ENCODE peak calls at places on chromosome 4, in six cellular contexts. O is activated CD4-positive, alpha-beta T cell treated with anti-CD3 and anti-CD28 coated beads, Interleukin-2, amount 10 ng/mL, durations not matched to agents 7 days and 5 days; I is stimulated activated CD8-positive, alpha-beta memory T cell treated with anti-CD3 and anti-CD28 coated beads, Interleukin-7, amount 100 ng/mL, for 1 hour; E is HT1080; J is kidney; U is activated CD8-positive, alpha-beta memory T cell treated with anti-CD3 and anti-CD28 coated beads, Interleukin-2, amount 50 U/mL, for 4 hours. X is an unnamed sample.

GRCh38 chr4:94277539-94277938 is 65.1 kb downstream of the HPGDS start:
- DNase-seq in I (no peak), E (no peak), J (no peak), O (no peak), U (no peak), X (no peak)

GRCh38 chr4:147944264-147944663 is 212.4 kb downstream of the ARHGAP10 start:
- DNase-seq in I (no peak), E (no peak), U (no peak), J (no peak), O (no peak), X (no peak)

GRCh38 chr4:11281720-11282119 is 147.0 kb downstream of the HS3ST1 start:
- DNase-seq in O (no peak), U (no peak), J (no peak), I (no peak), E (no peak), X (no peak)

GRCh38 chr4:151766691-151767090 is 5.9 kb upstream of the GATB start:
- DNase-seq in U (no peak), I (no peak), E (no peak), O (peak; percentile 14), J (no peak), X (no peak)

GRCh38 chr4:120066182-120066524 is 495 bp downstream of the MAD2L1 start:
- DNase-seq in J (no peak), U (no peak), E (no peak), I (no peak), O (peak; percentile 78), X (no peak)

GRCh38 chr4:26574563-26574962 is 9.3 kb upstream of the TBC1D19 start:
- DNase-seq in I (no peak), E (no peak), O (no peak), U (no peak), J (no peak), X (no peak)

GRCh38 chr4:70681730-70682129 is 6.6 kb upstream of the UTP3 start:
- DNase-seq in U (no peak), I (no peak), J (no peak), O (no peak), E (no peak), X (no peak)

GRCh38 chr4:89213382-89213701 is 94.3 kb downstream of the GPRIN3 start:
- DNase-seq in E (no peak), I (no peak), U (no peak), O (no peak), J (no peak), X (no peak)

GRCh38 chr4:175443547-175443946 is 368.5 kb downstream of the GPM6A start:
- DNase-seq in O (no peak), J (no peak), U (no peak), E (no peak), I (no peak), X (no peak)

GRCh38 chr4:4801013-4801412 is 58.5 kb upstream of the MSX1 start:
- DNase-seq in O (no peak), J (no peak), I (no peak), E (peak; percentile 37), U (no peak), X (no peak)

GRCh38 chr4:12880844-12881243 is 603.3 kb downstream of the RAB28 start:
- DNase-seq in I (no peak), J (no peak), U (no peak), O (no peak), E (no peak), X (no peak)

GRCh38 chr4:6893449-6894085 is 16.1 kb upstream of the TBC1D14 start:
- DNase-seq in U (no peak), E (no peak), J (no peak), I (no peak), O (no peak), X (peak; percentile 70)

GRCh38 chr4:147599764-147600163 is 17.4 kb upstream of the TMEM184C start:
- DNase-seq in U (no peak), O (no peak), J (no peak), E (no peak), I (no peak), X (no peak)

GRCh38 chr4:152663203-152664066 is 16.4 kb downstream of the TMEM154 start:
- DNase-seq in U (no peak), I (no peak), O (no peak), E (no peak), J (no peak), X (no peak)

X was measured in spleen.